ENCODE peak calls at places on chromosomes 11 and 22, in five cellular contexts. T, L, C, Y and Z are unnamed samples.

GRCh38 chr11:9091044-9091936 is at the start of gene SCUBE2:
- DNase-seq in T (peak; percentile 79), L (no peak), C (peak; percentile 74), Y (no peak), Z (peak; percentile 26)

GRCh38 chr22:46454910-46455269 is 82.5 kb downstream of the CELSR1 start:
- DNase-seq in T (no peak), L (no peak), C (no peak), Y (peak; percentile 65), Z (no peak)

GRCh38 chr22:46674367-46674781 is 54.2 kb downstream of the GRAMD4 start:
- DNase-seq in T (no peak), L (no peak), C (no peak), Y (no peak), Z (no peak)

GRCh38 chr11:33160147-33160546 is 1.1 kb downstream of the CSTF3 start:
- DNase-seq in T (peak; percentile 15), L (no peak), C (no peak), Y (no peak), Z (no peak)

GRCh38 chr11:72010529-72011233 is 12.0 kb downstream of the IL18BP start:
- DNase-seq in T (no peak), L (no peak), C (no peak), Y (no peak), Z (no peak)

GRCh38 chr11:95791385-95792033 is 1.2 kb downstream of the CEP57 start:
- DNase-seq in T (no peak), L (no peak), C (no peak), Y (no peak), Z (no peak)

GRCh38 chr11:109229682-109230081 is 192.3 kb upstream of the C11orf87 start:
- DNase-seq in T (no peak), L (no peak), C (no peak), Y (no peak), Z (no peak)

GRCh38 chr22:41234815-41235687 is 5.7 kb downstream of the CHADL start:
- DNase-seq in T (no peak), L (no peak), C (no peak), Y (no peak), Z (no peak)

GRCh38 chr22:38115423-38116205 is 5.1 kb upstream of the BAIAP2L2 start:
- DNase-seq in T (no peak), L (no peak), C (no peak), Y (no peak), Z (no peak)